ENCODE peak calls at places on chromosome 21, in nine cellular contexts. O is stimulated activated CD4-positive, alpha-beta T cell treated with anti-CD3 and anti-CD28 coated beads, Interleukin-1b, Interleukin-23, amount 100 ng/mL, for 24 hours; A is ELF-1; Q is activated effector memory CD4-positive, alpha-beta T cell treated with anti-CD3 and anti-CD28 coated beads, Interleukin-2, amount 50 U/mL, for 16 hours; G is endothelial cell; B is astrocyte; L is NAMALWA; C is A549; D is CD8-positive, alpha-beta T cell. U is an unnamed sample.

GRCh38 chr21:26470361-26471115 is 102.5 kb downstream of the CYYR1 start:
- DNase-seq in O (no peak), A (no peak), Q (no peak), G (no peak), B (no peak), L (no peak), C (no peak), D (no peak), U (no peak)

GRCh38 chr21:45550552-45551210 is 8.4 kb upstream of the SLC19A1 start:
- DNase-seq in O (no peak), A (no peak), Q (peak), G (no peak), B (no peak), L (peak), C (no peak), D (peak), U (no peak)

GRCh38 chr21:46228345-46229051 is at the start of gene LSS:
- DNase-seq in O (peak), A (peak), Q (peak), G (peak), B (peak), L (peak), C (peak), D (peak), U (peak)

GRCh38 chr21:33976980-33977720 is 61.5 kb upstream of the ATP5PO start:
- DNase-seq in O (no peak), A (no peak), Q (no peak), G (no peak), B (no peak), L (no peak), C (no peak), D (no peak), U (no peak)

GRCh38 chr21:41769933-41770332 is 3.1 kb upstream of the RIPK4 start:
- DNase-seq in O (no peak), A (no peak), Q (peak), G (no peak), B (no peak), L (no peak), C (no peak), D (no peak), U (no peak)

GRCh38 chr21:45741691-45742090 is 98.2 kb downstream of the PCBP3 start:
- DNase-seq in O (no peak), A (peak), Q (no peak), G (no peak), B (no peak), L (no peak), C (no peak), D (no peak), U (no peak)

GRCh38 chr21:45021428-45022347 is 52.7 kb upstream of the ADARB1 start:
- DNase-seq in O (no peak), A (no peak), Q (peak), G (no peak), B (no peak), L (no peak), C (no peak), D (no peak), U (no peak)

GRCh38 chr21:41733951-41734689 is 32.7 kb downstream of the RIPK4 start:
- DNase-seq in O (no peak), A (no peak), Q (no peak), G (no peak), B (no peak), L (no peak), C (no peak), D (no peak), U (no peak)

GRCh38 chr21:32463367-32463766 is 50.9 kb downstream of the EVA1C start:
- DNase-seq in O (no peak), A (no peak), Q (peak), G (no peak), B (peak), L (no peak), C (peak), D (no peak), U (peak)

GRCh38 chr21:42118901-42119300 is 47.8 kb downstream of the UMODL1 start:
- DNase-seq in O (no peak), A (no peak), Q (no peak), G (no peak), B (no peak), L (peak), C (no peak), D (no peak), U (no peak)

GRCh38 chr21:39579734-39580332 is 32.9 kb upstream of the B3GALT5 start:
- DNase-seq in O (no peak), A (peak), Q (no peak), G (no peak), B (no peak), L (no peak), C (no peak), D (no peak), U (no peak)

GRCh38 chr21:45408271-45408791 is 3.4 kb downstream of the COL18A1 start:
- DNase-seq in O (no peak), A (no peak), Q (no peak), G (no peak), B (no peak), L (no peak), C (no peak), D (no peak), U (no peak)

GRCh38 chr21:33801424-33802405 is 113.9 kb downstream of the ATP5PO start:
- DNase-seq in O (no peak), A (peak), Q (no peak), G (no peak), B (peak), L (no peak), C (peak), D (no peak), U (peak)

GRCh38 chr21:31363720-31364119 is 19.7 kb upstream of the TIAM1 start:
- DNase-seq in O (no peak), A (no peak), Q (no peak), G (peak), B (peak), L (no peak), C (no peak), D (no peak), U (no peak)

GRCh38 chr21:14356771-14357170 is 26.2 kb downstream of the HSPA13 start:
- DNase-seq in O (no peak), A (no peak), Q (no peak), G (no peak), B (no peak), L (no peak), C (no peak), D (no peak), U (peak)

GRCh38 chr21:43597052-43597451 is 62.2 kb downstream of the HSF2BP start:
- DNase-seq in O (no peak), A (peak), Q (no peak), G (no peak), B (peak), L (no peak), C (peak), D (no peak), U (peak)

GRCh38 chr21:43025636-43026180 is 49.9 kb downstream of the CBS start:
- DNase-seq in O (no peak), A (no peak), Q (no peak), G (no peak), B (peak), L (no peak), C (no peak), D (no peak), U (no peak)

GRCh38 chr21:46000182-46000730 is 18.7 kb downstream of the COL6A1 start:
- DNase-seq in O (no peak), A (no peak), Q (peak), G (peak), B (no peak), L (no peak), C (no peak), D (no peak), U (no peak)

GRCh38 chr21:45427331-45428271 is 22.6 kb downstream of the COL18A1 start:
- DNase-seq in O (no peak), A (peak), Q (no peak), G (no peak), B (peak), L (no peak), C (peak), D (no peak), U (peak)

GRCh38 chr21:46637952-46638746 is 2.7 kb downstream of the PRMT2 start:
- DNase-seq in O (no peak), A (no peak), Q (no peak), G (no peak), B (no peak), L (no peak), C (no peak), D (no peak), U (no peak)

GRCh38 chr21:46017148-46017547 is 35.6 kb downstream of the COL6A1 start:
- DNase-seq in O (no peak), A (no peak), Q (no peak), G (no peak), B (no peak), L (no peak), C (no peak), D (no peak), U (no peak)

GRCh38 chr21:33899199-33899598 is 16.4 kb downstream of the ATP5PO start:
- DNase-seq in O (no peak), A (no peak), Q (no peak), G (no peak), B (peak), L (no peak), C (no peak), D (no peak), U (no peak)

GRCh38 chr21:42627527-42628289 is 25.7 kb upstream of the PDE9A start:
- DNase-seq in O (no peak), A (no peak), Q (peak), G (no peak), B (no peak), L (no peak), C (no peak), D (no peak), U (no peak)

GRCh38 chr21:45362077-45362747 is 42.8 kb upstream of the COL18A1 start:
- DNase-seq in O (no peak), A (no peak), Q (no peak), G (no peak), B (no peak), L (no peak), C (no peak), D (no peak), U (no peak)

GRCh38 chr21:41032536-41032935 is 135.4 kb upstream of the BACE2 start:
- DNase-seq in O (no peak), A (no peak), Q (no peak), G (no peak), B (peak), L (no peak), C (no peak), D (no peak), U (peak)

GRCh38 chr21:39021475-39021832 is 161.8 kb downstream of the PSMG1 start:
- DNase-seq in O (no peak), A (no peak), Q (no peak), G (no peak), B (no peak), L (no peak), C (no peak), D (no peak), U (no peak)

GRCh38 chr21:29775462-29775861 is 164.3 kb downstream of the GRIK1 start:
- DNase-seq in O (no peak), A (no peak), Q (no peak), G (peak), B (no peak), L (no peak), C (no peak), D (no peak), U (no peak)

GRCh38 chr21:45618287-45618686 is 25.2 kb upstream of the PCBP3 start:
- DNase-seq in O (no peak), A (no peak), Q (peak), G (no peak), B (no peak), L (no peak), C (no peak), D (no peak), U (no peak)

GRCh38 chr21:39472211-39472610 is 20.4 kb downstream of the SH3BGR start:
- DNase-seq in O (no peak), A (no peak), Q (no peak), G (no peak), B (no peak), L (no peak), C (no peak), D (no peak), U (no peak)

GRCh38 chr21:35995522-35996088 is 64.7 kb downstream of the SETD4 start:
- DNase-seq in O (no peak), A (no peak), Q (no peak), G (no peak), B (peak), L (no peak), C (no peak), D (no peak), U (peak)